ENCODE peak calls at places on chromosome 14, in five cellular contexts. J is caudate nucleus, R is substantia nigra, T is hepatocyte, Q is non-pigmented ciliary epithelial cell. M is an unnamed sample.

GRCh38 chr14:100836961-100837811 is 11.3 kb downstream of the MEG3 start:
- DNase-seq in J (no peak), R (no peak), T (no peak), Q (no peak), M (no peak)

GRCh38 chr14:64266206-64266605 is 28.0 kb downstream of the ESR2 start:
- DNase-seq in J (no peak), R (no peak), T (no peak), Q (peak; percentile 20), M (no peak)

GRCh38 chr14:72463291-72463866 is 430.5 kb downstream of the DPF3 start:
- DNase-seq in J (no peak), R (no peak), T (peak; percentile 41), Q (no peak), M (no peak)

GRCh38 chr14:93834739-93835383 is 46.6 kb upstream of the PRIMA1 start:
- DNase-seq in J (no peak), R (no peak), T (no peak), Q (no peak), M (peak; percentile 83)

GRCh38 chr14:84442481-84442880 is 1087.5 kb upstream of the FLRT2 start:
- DNase-seq in J (no peak), R (no peak), T (no peak), Q (no peak), M (no peak)

GRCh38 chr14:39268393-39268792 is 34.7 kb downstream of the MIA2 start:
- DNase-seq in J (no peak), R (no peak), T (peak; percentile 10), Q (no peak), M (no peak)

GRCh38 chr14:91310620-91311283 is 66.2 kb upstream of the GPR68 start:
- DNase-seq in J (no peak), R (no peak), T (no peak), Q (no peak), M (no peak)

GRCh38 chr14:96698846-96699543 is 98.2 kb upstream of the VRK1 start:
- DNase-seq in J (no peak), R (no peak), T (no peak), Q (no peak), M (no peak)

GRCh38 chr14:104287301-104288009 is 149.1 kb downstream of the KIF26A start:
- DNase-seq in J (no peak), R (no peak), T (no peak), Q (no peak), M (peak; percentile 79)

GRCh38 chr14:77031680-77032482 is 3.4 kb upstream of the IRF2BPL start:
- DNase-seq in J (no peak), R (no peak), T (peak; percentile 64), Q (no peak), M (no peak)

GRCh38 chr14:75258803-75259509 is 19.7 kb upstream of the FOS start:
- DNase-seq in J (peak; percentile 99), R (peak; percentile 88), T (peak; percentile 100), Q (peak; percentile 99), M (peak; percentile 100)

GRCh38 chr14:99604766-99605298 is 825 bp upstream of the CCDC85C start:
- DNase-seq in J (no peak), R (no peak), T (peak; percentile 75), Q (no peak), M (no peak)

GRCh38 chr14:89720741-89721315 is 233.7 kb downstream of the EFCAB11 start:
- DNase-seq in J (no peak), R (no peak), T (no peak), Q (no peak), M (no peak)

GRCh38 chr14:92670177-92670576 is 78.2 kb downstream of the LGMN start:
- DNase-seq in J (no peak), R (no peak), T (no peak), Q (no peak), M (no peak)

GRCh38 chr14:24307575-24308341 is at the start of gene CIDEB:
- DNase-seq in J (peak; percentile 12), R (no peak), T (peak; percentile 89), Q (no peak), M (no peak)

GRCh38 chr14:55546212-55546874 is 33.7 kb upstream of the KTN1 start:
- DNase-seq in J (no peak), R (no peak), T (no peak), Q (no peak), M (no peak)

GRCh38 chr14:71322660-71323250 is 415.5 kb downstream of the PCNX1 start:
- DNase-seq in J (no peak), R (no peak), T (peak; percentile 59), Q (no peak), M (no peak)

GRCh38 chr14:36222952-36223468 is 46.5 kb upstream of the PTCSC3 start:
- DNase-seq in J (no peak), R (no peak), T (no peak), Q (no peak), M (no peak)

GRCh38 chr14:52783211-52783610 is 8.2 kb downstream of the GNPNAT1 start:
- DNase-seq in J (no peak), R (no peak), T (no peak), Q (no peak), M (no peak)

M was measured in mesenteric fat pad.